ENCODE peak calls at places on chromosomes 1 and 21, in eight cellular contexts. H is AG04450; L is prostate gland; G is HL-60; K is PC-9; E is left ventricle myocardium inferior; C is CD4-positive, alpha-beta T cell; Q is body of pancreas. X is an unnamed sample.

GRCh38 chr1:225318706-225319575 is 108.9 kb downstream of the LBR start:
- DNase-seq in Q (peak; percentile 72), E (no peak), H (no peak), C (no peak), G (peak; percentile 4), K (peak; percentile 20), L (peak; percentile 24), X (no peak)

GRCh38 chr1:199948587-199949280 is 78.8 kb upstream of the NR5A2 start:
- DNase-seq in H (no peak), G (no peak), E (no peak), Q (no peak), L (no peak), K (no peak), C (no peak), X (no peak)

GRCh38 chr1:172255223-172255560 is 165.3 kb upstream of the C1orf105 start:
- DNase-seq in Q (no peak), E (no peak), C (no peak), L (no peak), G (no peak), H (no peak), K (no peak), X (no peak)

GRCh38 chr1:232699814-232700213 is 69.9 kb upstream of the SIPA1L2 start:
- DNase-seq in G (no peak), H (no peak), L (no peak), Q (no peak), K (no peak), E (no peak), C (no peak), X (no peak)

GRCh38 chr1:232355162-232356006 is 274.5 kb downstream of the SIPA1L2 start:
- DNase-seq in L (no peak), Q (no peak), G (no peak), H (no peak), K (no peak), E (no peak), C (no peak), X (peak; percentile 19)

GRCh38 chr1:23249785-23250184 is 32.5 kb upstream of the HTR1D start:
- DNase-seq in H (peak; percentile 45), E (no peak), C (no peak), Q (no peak), G (no peak), L (no peak), K (no peak), X (no peak)

GRCh38 chr21:35508389-35508888 is 459.3 kb upstream of the RUNX1 start:
- DNase-seq in L (no peak), C (no peak), E (peak; percentile 60), K (peak; percentile 61), Q (peak; percentile 80), H (peak; percentile 18), G (peak; percentile 96), X (peak; percentile 74)

GRCh38 chr1:205523891-205524793 is 19.7 kb downstream of the CDK18 start:
- DNase-seq in L (peak; percentile 74), H (peak; percentile 33), E (peak; percentile 76), C (peak; percentile 65), G (no peak), K (peak; percentile 72), Q (peak; percentile 79), X (peak; percentile 77)

GRCh38 chr1:228344631-228345072 is 62.0 kb downstream of the TRIM11 start:
- DNase-seq in K (no peak), Q (no peak), H (no peak), E (peak; percentile 7), C (no peak), G (no peak), L (no peak), X (no peak)

GRCh38 chr1:224644553-224645154 is 28.5 kb downstream of the CNIH3 start:
- DNase-seq in E (no peak), L (peak; percentile 17), Q (peak; percentile 51), H (no peak), G (peak; percentile 24), K (peak; percentile 62), C (peak; percentile 13), X (peak; percentile 48)

GRCh38 chr21:42300956-42301355 is 14.3 kb downstream of the TFF3 start:
- DNase-seq in C (no peak), E (no peak), G (no peak), H (no peak), L (no peak), K (no peak), Q (no peak), X (no peak)

GRCh38 chr1:220881918-220882891 is 3.0 kb downstream of the HLX start:
- DNase-seq in C (no peak), H (no peak), E (no peak), L (no peak), Q (peak; percentile 32), G (peak; percentile 80), K (no peak), X (no peak)

GRCh38 chr1:86471296-86471695 is 2.6 kb downstream of the CLCA1 start:
- DNase-seq in H (no peak), Q (no peak), L (no peak), C (no peak), K (no peak), E (no peak), G (no peak), X (no peak)

GRCh38 chr1:89850844-89851410 is 30.1 kb downstream of the LRRC8D start:
- DNase-seq in C (no peak), E (no peak), Q (no peak), H (no peak), K (no peak), L (no peak), G (no peak), X (no peak)

GRCh38 chr21:24727803-24728425 is 879.4 kb downstream of the MRPL39 start:
- DNase-seq in C (no peak), L (no peak), Q (no peak), G (no peak), H (peak; percentile 23), K (no peak), E (no peak), X (no peak)

GRCh38 chr1:150484861-150485260 is 2.4 kb upstream of the TARS2 start:
- DNase-seq in K (peak; percentile 22), G (no peak), E (no peak), C (no peak), L (no peak), H (no peak), Q (no peak), X (no peak)

GRCh38 chr1:184033136-184033469 is 4.4 kb downstream of the COLGALT2 start:
- DNase-seq in H (no peak), E (no peak), Q (no peak), L (no peak), G (no peak), C (no peak), K (no peak), X (no peak)

GRCh38 chr1:114088392-114089299 is 65.0 kb downstream of the SYT6 start:
- DNase-seq in Q (no peak), C (no peak), L (no peak), G (no peak), K (no peak), H (no peak), E (no peak), X (no peak)

GRCh38 chr1:10940838-10941237 is 71.6 kb upstream of the TARDBP start:
- DNase-seq in L (no peak), Q (no peak), H (no peak), C (no peak), K (no peak), G (no peak), E (no peak), X (no peak)

GRCh38 chr1:93720931-93721614 is 39.4 kb upstream of the BCAR3 start:
- DNase-seq in C (no peak), Q (no peak), G (no peak), K (peak; percentile 45), L (no peak), E (no peak), H (no peak), X (no peak)

GRCh38 chr21:34029724-34030528 is 43.5 kb upstream of the MRPS6 start:
- DNase-seq in Q (peak; percentile 46), K (peak; percentile 25), H (peak; percentile 16), C (peak; percentile 9), L (no peak), G (no peak), E (no peak), X (peak; percentile 31)

GRCh38 chr1:154881820-154882535 is 11.9 kb upstream of the KCNN3 start:
- DNase-seq in L (no peak), E (no peak), H (no peak), K (peak; percentile 35), G (no peak), Q (no peak), C (no peak), X (no peak)

GRCh38 chr1:215200121-215200520 is 117.6 kb downstream of the KCNK2 start:
- DNase-seq in C (no peak), E (no peak), L (no peak), G (no peak), K (no peak), H (no peak), Q (no peak), X (no peak)
- H3K27ac ChIP-seq in C (no peak overlapping the region), E (no peak overlapping the region), L (no peak overlapping the region), G (no peak overlapping the region), K (no peak overlapping the region), H (no peak overlapping the region), Q (no peak overlapping the region), X (no peak overlapping the region)

GRCh38 chr1:202122639-202123335 is at the start of gene GPR37L1:
- DNase-seq in G (no peak), H (no peak), C (no peak), E (no peak), Q (peak; percentile 64), K (peak; percentile 65), L (no peak), X (peak; percentile 84)
- TF ChIP-seq CTCF in G (no peak), H (peak; percentile 57), C (no peak), E (peak; percentile 62), Q (peak; percentile 45), K (peak; percentile 57), L (peak; percentile 38), X (peak; percentile 73)

GRCh38 chr21:15768853-15769252 is 39.1 kb downstream of the USP25 start:
- DNase-seq in E (no peak), L (no peak), C (no peak), H (no peak), K (no peak), G (no peak), Q (no peak), X (no peak)
- H3K27ac ChIP-seq in E (no peak overlapping the region), L (no peak overlapping the region), C (no peak overlapping the region), H (no peak overlapping the region), K (no peak overlapping the region), G (no peak overlapping the region), Q (no peak overlapping the region), X (no peak overlapping the region)

GRCh38 chr21:43343095-43343991 is 83.6 kb downstream of the SIK1 start:
- DNase-seq in H (no peak), K (peak; percentile 94), G (no peak), C (no peak), E (no peak), Q (peak; percentile 91), L (peak; percentile 90), X (no peak)
- TF ChIP-seq CTCF in H (no peak), K (no peak), G (no peak), C (no peak), E (no peak), Q (peak; percentile 25), L (peak; percentile 19), X (no peak)

GRCh38 chr1:192151176-192151575 is 7.1 kb upstream of the RGS18 start:
- DNase-seq in Q (no peak), L (no peak), C (no peak), G (no peak), H (no peak), E (no peak), K (no peak), X (no peak)

GRCh38 chr1:192147626-192148025 is 10.6 kb upstream of the RGS18 start:
- DNase-seq in C (no peak), Q (no peak), H (no peak), K (no peak), E (no peak), G (no peak), L (no peak), X (no peak)

GRCh38 chr1:192147221-192147620 is 11.0 kb upstream of the RGS18 start:
- DNase-seq in H (peak; percentile 72), G (no peak), C (no peak), E (no peak), Q (no peak), K (no peak), L (no peak), X (no peak)
- H3K27ac ChIP-seq in H (peak overlapping the region; percentile 85), G (no peak overlapping the region), C (no peak overlapping the region), E (no peak overlapping the region), Q (no peak overlapping the region), K (no peak overlapping the region), L (no peak overlapping the region), X (no peak overlapping the region)

X was measured in adrenal gland.